ENCODE peak calls at places on chromosomes 5 and 9, in six cellular contexts. W, G, H, S, E and F are unnamed samples.

GRCh38 chr5:73739650-73740049 is 113.7 kb downstream of the ARHGEF28 start:
- DNase-seq in W (no peak), G (no peak), H (no peak), S (no peak), E (no peak), F (no peak)

GRCh38 chr5:138569759-138570158 is 5.4 kb downstream of the HSPA9 start:
- DNase-seq in W (no peak), G (no peak), H (peak), S (no peak), E (no peak), F (no peak)

GRCh38 chr9:89339807-89340206 is 21.5 kb downstream of the SECISBP2 start:
- DNase-seq in W (no peak), G (no peak), H (no peak), S (no peak), E (no peak), F (no peak)

GRCh38 chr9:116391306-116391900 is 237.8 kb downstream of the PAPPA start:
- DNase-seq in W (peak), G (no peak), H (peak), S (no peak), E (no peak), F (peak)

GRCh38 chr9:73609381-73609780 is 457.7 kb downstream of the ANXA1 start:
- DNase-seq in W (no peak), G (no peak), H (no peak), S (no peak), E (no peak), F (no peak)

GRCh38 chr5:55418994-55419991 is 111.5 kb downstream of the MTREX start:
- DNase-seq in W (peak), G (no peak), H (peak), S (no peak), E (no peak), F (no peak)

GRCh38 chr9:21993893-21994525 is at the start of gene CDKN2A:
- DNase-seq in W (no peak), G (peak), H (peak), S (peak), E (peak), F (peak)

GRCh38 chr9:272251-273213 is 57.9 kb downstream of the DOCK8 start:
- DNase-seq in W (no peak), G (no peak), H (no peak), S (peak), E (peak), F (no peak)

GRCh38 chr9:129256959-129257713 is 79.1 kb upstream of the IER5L start:
- DNase-seq in W (no peak), G (no peak), H (no peak), S (peak), E (no peak), F (peak)

GRCh38 chr9:129728744-129729143 is 24.1 kb downstream of the PTGES start:
- DNase-seq in W (no peak), G (no peak), H (no peak), S (no peak), E (no peak), F (no peak)

GRCh38 chr9:72474676-72475075 is 46.7 kb upstream of the TMC1 start:
- DNase-seq in W (no peak), G (no peak), H (peak), S (no peak), E (no peak), F (no peak)

GRCh38 chr9:75451045-75451444 is 362.7 kb downstream of the OSTF1 start:
- DNase-seq in W (no peak), G (no peak), H (no peak), S (no peak), E (no peak), F (no peak)

GRCh38 chr9:122402403-122403268 is 31.8 kb downstream of the PTGS1 start:
- DNase-seq in W (peak), G (no peak), H (peak), S (no peak), E (no peak), F (no peak)

GRCh38 chr9:114184071-114184470 is 28.7 kb downstream of the COL27A1 start:
- DNase-seq in W (peak), G (no peak), H (peak), S (no peak), E (no peak), F (no peak)

GRCh38 chr5:146290318-146290717 is 48.3 kb upstream of the POU4F3 start:
- DNase-seq in W (no peak), G (no peak), H (peak), S (no peak), E (no peak), F (no peak)

GRCh38 chr5:88875609-88876234 is 7.3 kb downstream of the MEF2C start:
- DNase-seq in W (peak), G (no peak), H (no peak), S (no peak), E (no peak), F (no peak)

GRCh38 chr5:72539726-72540125 is 32.5 kb upstream of the ZNF366 start:
- DNase-seq in W (no peak), G (no peak), H (no peak), S (no peak), E (no peak), F (no peak)

GRCh38 chr5:13708432-13708831 is 236.1 kb downstream of the DNAH5 start:
- DNase-seq in W (no peak), G (no peak), H (peak), S (no peak), E (no peak), F (no peak)

GRCh38 chr9:68749579-68750159 is 44.6 kb downstream of the PIP5K1B start:
- DNase-seq in W (no peak), G (no peak), H (no peak), S (peak), E (no peak), F (no peak)

GRCh38 chr9:31542384-31543055 is 841.9 kb upstream of the ACO1 start:
- DNase-seq in W (peak), G (no peak), H (peak), S (no peak), E (no peak), F (no peak)

GRCh38 chr5:60333103-60333502 is 366.9 kb downstream of the DEPDC1B start:
- DNase-seq in W (no peak), G (no peak), H (peak), S (no peak), E (no peak), F (no peak)

GRCh38 chr9:86460211-86461002 is 106.2 kb upstream of the TUT7 start:
- DNase-seq in W (no peak), G (no peak), H (peak), S (no peak), E (no peak), F (no peak)

GRCh38 chr5:136020383-136021015 is 8.3 kb upstream of the TGFBI start:
- DNase-seq in W (peak), G (no peak), H (peak), S (peak), E (no peak), F (peak)

GRCh38 chr5:89281211-89281610 is 398.2 kb upstream of the MEF2C start:
- DNase-seq in W (no peak), G (no peak), H (no peak), S (no peak), E (no peak), F (no peak)

GRCh38 chr5:143008809-143009521 is 238.8 kb downstream of the ARHGAP26 start:
- DNase-seq in W (peak), G (no peak), H (peak), S (peak), E (peak), F (peak)

GRCh38 chr5:151150484-151151262 is 6.9 kb downstream of the ANXA6 start:
- DNase-seq in W (peak), G (no peak), H (peak), S (peak), E (peak), F (no peak)

GRCh38 chr5:169753795-169754194 is 116.7 kb downstream of the DOCK2 start:
- DNase-seq in W (no peak), G (no peak), H (peak), S (no peak), E (no peak), F (no peak)

GRCh38 chr5:171710451-171711024 is 75.1 kb upstream of the SMIM23 start:
- DNase-seq in W (no peak), G (no peak), H (no peak), S (no peak), E (no peak), F (no peak)

GRCh38 chr5:36526537-36526936 is 79.9 kb upstream of the SLC1A3 start:
- DNase-seq in W (no peak), G (no peak), H (no peak), S (no peak), E (no peak), F (peak)

GRCh38 chr5:143977891-143978448 is 166.0 kb downstream of the HMHB1 start:
- DNase-seq in W (no peak), G (no peak), H (no peak), S (no peak), E (no peak), F (peak)

GRCh38 chr9:135610290-135611141 is 28.8 kb downstream of the GLT6D1 start:
- DNase-seq in W (no peak), G (no peak), H (no peak), S (no peak), E (no peak), F (no peak)

GRCh38 chr9:107389617-107390071 is 99.9 kb downstream of the KLF4 start:
- DNase-seq in W (no peak), G (peak), H (peak), S (peak), E (no peak), F (peak)

GRCh38 chr9:91495450-91495849 is 71.8 kb upstream of the NFIL3 start:
- DNase-seq in W (peak), G (no peak), H (peak), S (no peak), E (no peak), F (no peak)

GRCh38 chr5:113713051-113713450 is 199.6 kb downstream of the YTHDC2 start:
- DNase-seq in W (no peak), G (no peak), H (no peak), S (no peak), E (no peak), F (no peak)

GRCh38 chr5:54785729-54786548 is 199.5 kb downstream of the ESM1 start:
- DNase-seq in W (no peak), G (no peak), H (peak), S (peak), E (no peak), F (no peak)

GRCh38 chr5:160504906-160505305 is 83.3 kb downstream of the PTTG1 start:
- DNase-seq in W (no peak), G (no peak), H (no peak), S (no peak), E (no peak), F (no peak)
- H3K27ac ChIP-seq in W (no peak), G (no peak), H (no peak), S (no peak), E (no peak), F (no peak)

DNA sequence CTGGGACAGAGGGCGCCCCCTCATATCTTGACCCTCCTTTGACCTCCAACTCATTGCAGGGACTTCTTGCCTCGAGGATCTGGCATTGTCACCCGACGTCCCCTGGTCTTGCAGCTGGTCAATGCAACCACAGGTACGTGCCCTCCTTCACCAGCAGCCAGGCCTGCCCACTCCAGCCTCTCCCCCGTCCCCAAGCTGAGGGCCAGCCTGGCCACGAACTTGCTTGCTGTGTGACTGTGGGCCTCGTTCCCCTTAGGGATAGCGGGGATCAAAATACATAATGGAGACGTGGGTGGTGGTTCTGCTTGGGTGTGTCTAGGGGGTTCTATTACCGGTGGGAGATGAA is 15.0 kb downstream of the DNM1 start:
- DNase-seq in W (no peak), G (peak), H (no peak), S (no peak), E (no peak), F (no peak)
- H3K27ac ChIP-seq in W (no peak), G (no peak), H (no peak), S (peak), E (no peak), F (no peak)

GRCh38 chr9:96492993-96493531 is 43.1 kb downstream of the HABP4 start:
- DNase-seq in W (no peak), G (no peak), H (no peak), S (no peak), E (no peak), F (no peak)

GRCh38 chr9:96495341-96495740 is 45.4 kb downstream of the HABP4 start:
- DNase-seq in W (peak), G (no peak), H (peak), S (peak), E (no peak), F (no peak)

GRCh38 chr9:96496368-96497116 is 46.6 kb downstream of the HABP4 start:
- DNase-seq in W (no peak), G (no peak), H (no peak), S (no peak), E (no peak), F (no peak)

GRCh38 chr9:96493757-96494156 is 43.8 kb downstream of the HABP4 start:
- DNase-seq in W (no peak), G (no peak), H (no peak), S (no peak), E (no peak), F (no peak)

DNA sequence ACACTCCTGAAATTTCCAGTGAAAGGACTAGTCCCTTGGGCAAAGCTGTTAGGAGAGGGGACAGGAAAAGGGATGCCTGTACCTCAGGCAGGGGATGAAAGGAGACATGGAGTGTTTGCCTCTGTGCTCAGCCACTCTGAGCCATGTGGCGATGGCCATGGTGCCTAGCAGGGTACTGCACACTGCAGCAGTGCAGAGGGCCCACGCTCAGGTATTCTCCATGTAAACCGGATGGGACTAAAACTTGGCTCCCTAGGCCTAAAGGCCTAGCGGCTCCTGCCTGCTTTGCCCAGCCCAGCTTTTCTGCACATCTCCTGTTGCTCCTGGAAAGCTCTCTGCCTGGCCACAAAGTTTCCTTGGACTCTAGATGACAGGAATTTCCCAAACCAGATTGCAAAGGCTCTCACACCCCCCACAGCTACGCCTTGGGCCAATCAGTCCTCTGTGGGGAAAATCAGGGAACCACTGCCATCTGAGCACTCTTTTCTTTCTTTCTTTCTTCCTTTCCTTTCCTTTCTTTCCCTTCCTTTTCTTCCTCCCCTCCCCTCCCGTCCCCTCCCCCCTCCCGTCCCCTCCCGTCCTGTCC is 44.3 kb downstream of the HABP4 start:
- DNase-seq in W (no peak), G (no peak), H (no peak), S (no peak), E (no peak), F (no peak)
- H3K27ac ChIP-seq in W (no peak), G (no peak), H (no peak), S (no peak), E (no peak), F (no peak)

GRCh38 chr9:137297060-137297664 is 4.9 kb downstream of the NRARP start:
- DNase-seq in W (no peak), G (peak), H (no peak), S (no peak), E (no peak), F (no peak)
- H3K27ac ChIP-seq in W (peak), G (peak), H (no peak), S (peak), E (no peak), F (no peak)

DNA sequence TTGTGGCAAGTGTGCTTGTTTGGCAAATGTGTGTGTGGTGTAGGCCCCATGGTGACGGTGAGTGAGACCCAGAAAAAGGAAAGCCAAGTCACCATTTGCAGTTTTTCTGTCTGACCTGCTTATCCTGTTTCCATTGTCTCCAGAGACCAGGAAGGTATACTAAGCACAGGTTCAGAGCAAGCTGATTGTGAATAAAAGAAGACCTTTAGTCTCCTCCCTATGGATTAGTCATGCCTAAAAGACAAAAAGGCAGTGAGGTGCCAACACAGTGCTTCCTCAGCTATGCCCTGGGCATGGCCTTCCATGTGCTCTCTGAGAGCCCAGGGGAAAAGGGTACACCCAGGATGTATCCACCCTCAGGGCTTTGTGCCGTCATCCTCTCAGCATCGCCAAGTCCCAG is 49.2 kb upstream of the SHOC1 start:
- DNase-seq in W (no peak), G (no peak), H (no peak), S (no peak), E (no peak), F (peak)
- H3K27ac ChIP-seq in W (no peak), G (no peak), H (no peak), S (no peak), E (no peak), F (peak)

GRCh38 chr9:98807070-98807810 is at the start of gene GALNT12:
- DNase-seq in W (no peak), G (peak), H (no peak), S (no peak), E (peak), F (no peak)

GRCh38 chr9:98808411-98808815 is 943 bp downstream of the GALNT12 start:
- DNase-seq in W (no peak), G (peak), H (no peak), S (peak), E (no peak), F (no peak)

GRCh38 chr9:98807811-98808195 is 333 bp downstream of the GALNT12 start:
- DNase-seq in W (no peak), G (no peak), H (no peak), S (no peak), E (no peak), F (no peak)

GRCh38 chr9:98805506-98806272 is 1.8 kb upstream of the GALNT12 start:
- DNase-seq in W (peak), G (no peak), H (peak), S (no peak), E (no peak), F (no peak)

GRCh38 chr9:98806394-98807069 is 938 bp upstream of the GALNT12 start:
- DNase-seq in W (no peak), G (no peak), H (peak), S (no peak), E (no peak), F (no peak)
- H3K27ac ChIP-seq in W (no peak), G (no peak), H (no peak), S (no peak), E (no peak), F (no peak)

GRCh38 chr5:62307364-62307689 is 1.3 kb downstream of the KIF2A start:
- DNase-seq in W (no peak), G (no peak), H (no peak), S (no peak), E (no peak), F (no peak)
- H3K27ac ChIP-seq in W (peak), G (no peak), H (peak), S (peak), E (peak), F (peak)